ENCODE peak calls at places on chromosomes 3 and 15, in six cellular contexts. I, H, O, K, E and P are unnamed samples.

GRCh38 chr15:90750186-90750585 is 33.0 kb downstream of the BLM start:
- DNase-seq in H (no peak), K (no peak), I (no peak), O (no peak), E (no peak), P (peak; percentile 10)

GRCh38 chr3:185789891-185790830 is 34.7 kb downstream of the IGF2BP2 start:
- DNase-seq in K (no peak), I (no peak), H (no peak), E (no peak), O (no peak), P (no peak)

GRCh38 chr15:70376031-70376928 is 278.6 kb upstream of the TLE3 start:
- DNase-seq in O (no peak), E (no peak), H (no peak), K (no peak), I (no peak), P (no peak)

GRCh38 chr3:162492446-162493081 is 996.0 kb downstream of the OTOL1 start:
- DNase-seq in H (no peak), I (peak; percentile 79), K (no peak), O (peak; percentile 11), E (peak; percentile 67), P (no peak)

GRCh38 chr3:151290673-151291072 is 12.3 kb upstream of the P2RY14 start:
- DNase-seq in H (no peak), E (peak; percentile 15), O (peak; percentile 58), K (no peak), I (peak; percentile 66), P (no peak)

GRCh38 chr15:40243126-40243810 is 4.4 kb downstream of the PAK6 start:
- DNase-seq in I (peak; percentile 32), H (no peak), E (no peak), K (no peak), O (no peak), P (no peak)

GRCh38 chr15:69893863-69894262 is 203.9 kb downstream of the TLE3 start:
- DNase-seq in I (peak; percentile 37), O (peak; percentile 14), K (no peak), E (peak; percentile 22), H (peak; percentile 51), P (no peak)

GRCh38 chr3:156218353-156218744 is 98.0 kb downstream of the KCNAB1 start:
- DNase-seq in O (no peak), K (no peak), H (no peak), I (peak; percentile 61), E (no peak), P (no peak)

GRCh38 chr15:38699633-38700230 is 135.1 kb upstream of the RASGRP1 start:
- DNase-seq in I (peak; percentile 68), E (peak; percentile 57), O (peak; percentile 69), K (peak; percentile 76), H (no peak), P (peak; percentile 92)

GRCh38 chr3:126480251-126480650 is 4.6 kb upstream of the ZXDC start:
- DNase-seq in K (no peak), E (no peak), I (no peak), O (no peak), H (no peak), P (no peak)

GRCh38 chr3:119304201-119304713 is 10.1 kb downstream of the ARHGAP31 start:
- DNase-seq in O (peak; percentile 64), I (peak; percentile 77), H (no peak), K (no peak), E (peak; percentile 82), P (no peak)

GRCh38 chr3:86772699-86773098 is 218.2 kb downstream of the VGLL3 start:
- DNase-seq in E (no peak), I (no peak), O (no peak), K (no peak), H (no peak), P (no peak)

GRCh38 chr3:4741106-4741403 is 238.2 kb upstream of the BHLHE40 start:
- DNase-seq in K (no peak), I (no peak), O (no peak), H (no peak), E (no peak), P (no peak)

GRCh38 chr15:90895571-90896117 is 7.5 kb upstream of the MAN2A2 start:
- DNase-seq in I (peak; percentile 41), H (peak; percentile 61), E (peak; percentile 31), K (no peak), O (no peak), P (no peak)

GRCh38 chr15:38028869-38029268 is 94.4 kb downstream of the TMCO5A start:
- DNase-seq in H (no peak), E (peak; percentile 52), K (no peak), O (no peak), I (peak; percentile 44), P (no peak)

GRCh38 chr3:16724487-16724886 is 119.3 kb upstream of the DAZL start:
- DNase-seq in H (no peak), I (no peak), K (no peak), O (no peak), E (no peak), P (no peak)

GRCh38 chr3:149625795-149626194 is 32.0 kb downstream of the WWTR1 start:
- DNase-seq in K (no peak), E (peak; percentile 43), H (no peak), O (no peak), I (peak; percentile 59), P (no peak)

GRCh38 chr3:55873523-55874254 is 386.6 kb upstream of the WNT5A start:
- DNase-seq in H (no peak), K (no peak), O (no peak), E (peak; percentile 50), I (peak; percentile 50), P (no peak)

GRCh38 chr3:13020159-13020558 is 53.1 kb downstream of the IQSEC1 start:
- DNase-seq in E (no peak), I (no peak), K (no peak), O (no peak), H (no peak), P (no peak)

GRCh38 chr3:71050133-71050520 is 533.4 kb downstream of the FOXP1 start:
- DNase-seq in E (no peak), H (no peak), I (no peak), O (peak; percentile 16), K (no peak), P (no peak)

GRCh38 chr3:186024210-186024609 is 84.7 kb downstream of the ETV5 start:
- DNase-seq in O (no peak), E (no peak), I (no peak), H (no peak), K (no peak), P (no peak)

GRCh38 chr15:59174846-59175831 is 31.5 kb upstream of the LDHAL6B start:
- DNase-seq in E (peak; percentile 88), O (peak; percentile 51), I (peak; percentile 81), K (peak; percentile 28), H (peak; percentile 41), P (peak; percentile 77)

GRCh38 chr3:129603561-129603942 is 2.9 kb downstream of the PLXND1 start:
- DNase-seq in K (no peak), O (no peak), E (no peak), H (no peak), I (no peak), P (no peak)

GRCh38 chr15:82894971-82895520 is 57.5 kb downstream of the HOMER2 start:
- DNase-seq in O (no peak), K (no peak), I (no peak), E (peak; percentile 89), H (no peak), P (no peak)

GRCh38 chr3:141326123-141326522 is 42.2 kb upstream of the ZBTB38 start:
- DNase-seq in H (no peak), I (no peak), K (no peak), E (no peak), O (no peak), P (no peak)

GRCh38 chr15:80574590-80574989 is 120.5 kb upstream of the ABHD17C start:
- DNase-seq in O (no peak), H (no peak), K (no peak), E (no peak), I (no peak), P (no peak)

GRCh38 chr3:190121061-190121765 is 516 bp upstream of the P3H2 start:
- DNase-seq in O (no peak), I (no peak), K (no peak), H (no peak), E (no peak), P (no peak)

GRCh38 chr3:14762701-14763100 is 56.1 kb upstream of the FGD5 start:
- DNase-seq in K (no peak), H (no peak), I (no peak), O (no peak), E (no peak), P (no peak)

GRCh38 chr3:12984023-12984823 is 89.0 kb downstream of the IQSEC1 start:
- DNase-seq in H (peak; percentile 29), E (peak; percentile 49), O (peak; percentile 23), K (peak; percentile 62), I (peak; percentile 65), P (peak; percentile 65)